ENCODE peak calls at places on chromosome 11, in five cellular contexts. One of them, this sample, is unnamed.

GRCh38 chr11:72069787-72070251 is 10.5 kb downstream of the NUMA1 start:
- DNase-seq in right lobe of liver: peak; percentile 84
- DNase-seq in CD4-positive, alpha-beta T cell: no peak
- DNase-seq in adrenal gland: peak; percentile 95
- DNase-seq in body of pancreas: peak; percentile 78
- DNase-seq in this sample: peak; percentile 26

GRCh38 chr11:75719639-75720239 is 2.1 kb downstream of the MOGAT2 start:
- DNase-seq in right lobe of liver: peak; percentile 89
- DNase-seq in CD4-positive, alpha-beta T cell: no peak
- DNase-seq in adrenal gland: peak; percentile 23
- DNase-seq in body of pancreas: no peak
- DNase-seq in this sample: no peak

GRCh38 chr11:66160709-66161108 is 90.6 kb downstream of the PACS1 start:
- DNase-seq in right lobe of liver: no peak
- DNase-seq in CD4-positive, alpha-beta T cell: no peak
- DNase-seq in adrenal gland: no peak
- DNase-seq in body of pancreas: no peak
- DNase-seq in this sample: no peak

GRCh38 chr11:68872216-68873003 is 30.7 kb upstream of the CPT1A start:
- DNase-seq in right lobe of liver: peak; percentile 11
- DNase-seq in CD4-positive, alpha-beta T cell: no peak
- DNase-seq in adrenal gland: no peak
- DNase-seq in body of pancreas: no peak
- DNase-seq in this sample: no peak

GRCh38 chr11:109343242-109343641 is 78.7 kb upstream of the C11orf87 start:
- DNase-seq in right lobe of liver: no peak
- DNase-seq in CD4-positive, alpha-beta T cell: no peak
- DNase-seq in adrenal gland: no peak
- DNase-seq in body of pancreas: no peak
- DNase-seq in this sample: no peak

GRCh38 chr11:104572279-104572678 is 326.0 kb downstream of the CASP12 start:
- DNase-seq in right lobe of liver: no peak
- DNase-seq in CD4-positive, alpha-beta T cell: no peak
- DNase-seq in adrenal gland: no peak
- DNase-seq in body of pancreas: no peak
- DNase-seq in this sample: no peak

GRCh38 chr11:96147913-96148312 is 195.1 kb downstream of the MAML2 start:
- DNase-seq in right lobe of liver: no peak
- DNase-seq in CD4-positive, alpha-beta T cell: no peak
- DNase-seq in adrenal gland: no peak
- DNase-seq in body of pancreas: no peak
- DNase-seq in this sample: no peak

GRCh38 chr11:125938418-125938817 is 7.4 kb upstream of the VSIG10L2 start:
- DNase-seq in right lobe of liver: no peak
- DNase-seq in CD4-positive, alpha-beta T cell: no peak
- DNase-seq in adrenal gland: peak; percentile 38
- DNase-seq in body of pancreas: no peak
- DNase-seq in this sample: no peak

GRCh38 chr11:120168960-120169681 is 31.2 kb upstream of the TRIM29 start:
- DNase-seq in right lobe of liver: peak; percentile 74
- DNase-seq in CD4-positive, alpha-beta T cell: peak; percentile 45
- DNase-seq in adrenal gland: peak; percentile 70
- DNase-seq in body of pancreas: peak; percentile 74
- DNase-seq in this sample: peak; percentile 83

GRCh38 chr11:41309111-41309522 is 150.3 kb downstream of the LRRC4C start:
- DNase-seq in right lobe of liver: no peak
- DNase-seq in CD4-positive, alpha-beta T cell: no peak
- DNase-seq in adrenal gland: no peak
- DNase-seq in body of pancreas: no peak
- DNase-seq in this sample: peak; percentile 12

GRCh38 chr11:96472085-96472484 is 82.3 kb downstream of the JRKL start:
- DNase-seq in right lobe of liver: no peak
- DNase-seq in CD4-positive, alpha-beta T cell: no peak
- DNase-seq in adrenal gland: no peak
- DNase-seq in body of pancreas: no peak
- DNase-seq in this sample: peak; percentile 25

GRCh38 chr11:76656571-76657081 is 13.9 kb downstream of the LRRC32 start:
- DNase-seq in right lobe of liver: no peak
- DNase-seq in CD4-positive, alpha-beta T cell: no peak
- DNase-seq in adrenal gland: no peak
- DNase-seq in body of pancreas: no peak
- DNase-seq in this sample: peak; percentile 20

GRCh38 chr11:8870461-8871282 is 40.3 kb upstream of the AKIP1 start:
- DNase-seq in right lobe of liver: peak; percentile 61
- DNase-seq in CD4-positive, alpha-beta T cell: no peak
- DNase-seq in adrenal gland: peak; percentile 63
- DNase-seq in body of pancreas: peak; percentile 62
- DNase-seq in this sample: peak; percentile 49

GRCh38 chr11:70267405-70267950 is 3.0 kb upstream of the PPFIA1 start:
- DNase-seq in right lobe of liver: peak; percentile 4
- DNase-seq in CD4-positive, alpha-beta T cell: no peak
- DNase-seq in adrenal gland: no peak
- DNase-seq in body of pancreas: no peak
- DNase-seq in this sample: no peak

GRCh38 chr11:118845369-118845768 is 38.3 kb upstream of the CXCR5 start:
- DNase-seq in right lobe of liver: no peak
- DNase-seq in CD4-positive, alpha-beta T cell: no peak
- DNase-seq in adrenal gland: no peak
- DNase-seq in body of pancreas: no peak
- DNase-seq in this sample: peak; percentile 50

GRCh38 chr11:74462009-74462408 is 5.3 kb downstream of the KCNE3 start:
- DNase-seq in right lobe of liver: peak; percentile 92
- DNase-seq in CD4-positive, alpha-beta T cell: no peak
- DNase-seq in adrenal gland: peak; percentile 88
- DNase-seq in body of pancreas: peak; percentile 80
- DNase-seq in this sample: no peak

GRCh38 chr11:19329910-19330309 is 89.2 kb upstream of the E2F8 start:
- DNase-seq in right lobe of liver: no peak
- DNase-seq in CD4-positive, alpha-beta T cell: no peak
- DNase-seq in adrenal gland: no peak
- DNase-seq in body of pancreas: no peak
- DNase-seq in this sample: no peak

GRCh38 chr11:56911312-56911711 is 77.4 kb upstream of the OR5AK2 start:
- DNase-seq in right lobe of liver: no peak
- DNase-seq in CD4-positive, alpha-beta T cell: no peak
- DNase-seq in adrenal gland: no peak
- DNase-seq in body of pancreas: no peak
- DNase-seq in this sample: no peak

GRCh38 chr11:124643605-124644425 is 21.2 kb downstream of the TBRG1 start:
- DNase-seq in right lobe of liver: no peak
- DNase-seq in CD4-positive, alpha-beta T cell: no peak
- DNase-seq in adrenal gland: no peak
- DNase-seq in body of pancreas: no peak
- DNase-seq in this sample: no peak

GRCh38 chr11:32382339-32383049 is 52.8 kb downstream of the WT1 start:
- DNase-seq in right lobe of liver: no peak
- DNase-seq in CD4-positive, alpha-beta T cell: no peak
- DNase-seq in adrenal gland: no peak
- DNase-seq in body of pancreas: no peak
- DNase-seq in this sample: no peak

GRCh38 chr11:32386770-32387377 is 48.5 kb downstream of the WT1 start:
- DNase-seq in right lobe of liver: no peak
- DNase-seq in CD4-positive, alpha-beta T cell: no peak
- DNase-seq in adrenal gland: no peak
- DNase-seq in body of pancreas: no peak
- DNase-seq in this sample: no peak

GRCh38 chr11:32390712-32391111 is 44.6 kb downstream of the WT1 start:
- DNase-seq in right lobe of liver: no peak
- DNase-seq in CD4-positive, alpha-beta T cell: no peak
- DNase-seq in adrenal gland: no peak
- DNase-seq in body of pancreas: no peak
- DNase-seq in this sample: no peak

GRCh38 chr11:32388871-32389770 is 46.2 kb downstream of the WT1 start:
- DNase-seq in right lobe of liver: no peak
- DNase-seq in CD4-positive, alpha-beta T cell: no peak
- DNase-seq in adrenal gland: no peak
- DNase-seq in body of pancreas: no peak
- DNase-seq in this sample: no peak

GRCh38 chr11:32385998-32386397 is 49.3 kb downstream of the WT1 start:
- DNase-seq in right lobe of liver: no peak
- DNase-seq in CD4-positive, alpha-beta T cell: no peak
- DNase-seq in adrenal gland: peak; percentile 55
- DNase-seq in body of pancreas: no peak
- DNase-seq in this sample: no peak
- TF ChIP-seq CTCF in right lobe of liver: peak; percentile 28
- TF ChIP-seq CTCF in CD4-positive, alpha-beta T cell: no peak
- TF ChIP-seq CTCF in adrenal gland: peak; percentile 22
- TF ChIP-seq CTCF in body of pancreas: no peak
- TF ChIP-seq CTCF in this sample: peak; percentile 20

GRCh38 chr11:128803440-128803839 is 63.7 kb downstream of the KCNJ1 start:
- DNase-seq in right lobe of liver: no peak
- DNase-seq in CD4-positive, alpha-beta T cell: no peak
- DNase-seq in adrenal gland: no peak
- DNase-seq in body of pancreas: no peak
- DNase-seq in this sample: no peak

GRCh38 chr11:128806496-128807261 is 60.4 kb downstream of the KCNJ1 start:
- DNase-seq in right lobe of liver: no peak
- DNase-seq in CD4-positive, alpha-beta T cell: no peak
- DNase-seq in adrenal gland: no peak
- DNase-seq in body of pancreas: no peak
- DNase-seq in this sample: no peak

GRCh38 chr11:128800871-128801417 is 66.2 kb downstream of the KCNJ1 start:
- DNase-seq in right lobe of liver: no peak
- DNase-seq in CD4-positive, alpha-beta T cell: no peak
- DNase-seq in adrenal gland: no peak
- DNase-seq in body of pancreas: no peak
- DNase-seq in this sample: no peak

GRCh38 chr11:128804481-128804880 is 62.6 kb downstream of the KCNJ1 start:
- DNase-seq in right lobe of liver: no peak
- DNase-seq in CD4-positive, alpha-beta T cell: no peak
- DNase-seq in adrenal gland: no peak
- DNase-seq in body of pancreas: no peak
- DNase-seq in this sample: no peak

DNA sequence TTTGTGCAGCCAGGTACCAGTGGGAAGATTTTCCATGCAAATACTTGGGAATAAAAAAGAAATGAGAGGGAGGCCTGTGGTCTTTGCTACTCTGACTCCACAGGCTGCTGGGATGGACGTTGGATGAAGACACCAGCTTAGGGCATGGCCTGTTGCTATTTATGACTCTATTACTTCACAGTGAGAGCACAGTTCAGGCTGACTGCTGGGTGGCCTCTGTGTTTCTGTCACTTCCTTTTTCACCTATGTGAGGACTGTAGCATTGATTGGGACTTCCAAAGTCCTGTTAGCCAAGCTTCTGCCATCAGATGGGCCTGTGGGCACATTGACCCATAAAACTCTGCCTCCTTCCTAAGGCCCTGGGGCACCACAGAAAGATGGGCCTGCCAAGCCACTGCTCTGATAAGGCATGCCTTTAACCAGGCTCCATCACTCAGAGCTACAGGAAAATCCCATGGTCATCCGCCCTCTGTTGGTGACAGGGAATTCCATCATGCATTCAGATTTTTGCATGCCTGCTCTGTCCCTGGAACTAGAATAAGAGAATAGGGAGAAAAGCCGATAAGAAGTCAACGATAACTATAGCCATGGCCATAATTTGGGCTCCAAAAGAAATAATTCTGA is 64.6 kb downstream of the KCNJ1 start:
- DNase-seq in right lobe of liver: no peak
- DNase-seq in CD4-positive, alpha-beta T cell: no peak
- DNase-seq in adrenal gland: no peak
- DNase-seq in body of pancreas: peak; percentile 28
- DNase-seq in this sample: no peak
- TF ChIP-seq CTCF in right lobe of liver: peak; percentile 26
- TF ChIP-seq CTCF in CD4-positive, alpha-beta T cell: no peak
- TF ChIP-seq CTCF in adrenal gland: peak; percentile 34
- TF ChIP-seq CTCF in body of pancreas: no peak
- TF ChIP-seq CTCF in this sample: peak; percentile 20

GRCh38 chr11:133947298-133947905 is 9.4 kb downstream of the IGSF9B start:
- DNase-seq in right lobe of liver: no peak
- DNase-seq in CD4-positive, alpha-beta T cell: peak; percentile 61
- DNase-seq in adrenal gland: no peak
- DNase-seq in body of pancreas: no peak
- DNase-seq in this sample: peak; percentile 62
- TF ChIP-seq CTCF in right lobe of liver: no peak
- TF ChIP-seq CTCF in CD4-positive, alpha-beta T cell: peak; percentile 49
- TF ChIP-seq CTCF in adrenal gland: no peak
- TF ChIP-seq CTCF in body of pancreas: no peak
- TF ChIP-seq CTCF in this sample: no peak

GRCh38 chr11:40293655-40294342 is 1165.7 kb downstream of the LRRC4C start:
- DNase-seq in right lobe of liver: peak; percentile 64
- DNase-seq in CD4-positive, alpha-beta T cell: no peak
- DNase-seq in adrenal gland: peak; percentile 89
- DNase-seq in body of pancreas: peak; percentile 69
- DNase-seq in this sample: peak; percentile 76
- TF ChIP-seq CTCF in right lobe of liver: peak; percentile 86
- TF ChIP-seq CTCF in CD4-positive, alpha-beta T cell: no peak
- TF ChIP-seq CTCF in adrenal gland: peak; percentile 92
- TF ChIP-seq CTCF in body of pancreas: peak; percentile 43
- TF ChIP-seq CTCF in this sample: peak; percentile 76

GRCh38 chr11:14374922-14375630 is 16.1 kb upstream of the RRAS2 start:
- DNase-seq in right lobe of liver: no peak
- DNase-seq in CD4-positive, alpha-beta T cell: no peak
- DNase-seq in adrenal gland: no peak
- DNase-seq in body of pancreas: no peak
- DNase-seq in this sample: peak; percentile 22
- TF ChIP-seq CTCF in right lobe of liver: no peak
- TF ChIP-seq CTCF in CD4-positive, alpha-beta T cell: no peak
- TF ChIP-seq CTCF in adrenal gland: no peak
- TF ChIP-seq CTCF in body of pancreas: no peak
- TF ChIP-seq CTCF in this sample: no peak

GRCh38 chr11:100629671-100630070 is 57.4 kb upstream of the ARHGAP42 start:
- DNase-seq in right lobe of liver: no peak
- DNase-seq in CD4-positive, alpha-beta T cell: no peak
- DNase-seq in adrenal gland: no peak
- DNase-seq in body of pancreas: no peak
- DNase-seq in this sample: no peak
- TF ChIP-seq CTCF in right lobe of liver: no peak
- TF ChIP-seq CTCF in CD4-positive, alpha-beta T cell: no peak
- TF ChIP-seq CTCF in adrenal gland: no peak
- TF ChIP-seq CTCF in body of pancreas: no peak
- TF ChIP-seq CTCF in this sample: no peak

GRCh38 chr11:36817336-36817965 is 219.4 kb upstream of the RAG2 start:
- DNase-seq in right lobe of liver: no peak
- DNase-seq in CD4-positive, alpha-beta T cell: no peak
- DNase-seq in adrenal gland: no peak
- DNase-seq in body of pancreas: no peak
- DNase-seq in this sample: no peak

GRCh38 chr11:36822829-36823228 is 224.8 kb upstream of the RAG2 start:
- DNase-seq in right lobe of liver: no peak
- DNase-seq in CD4-positive, alpha-beta T cell: no peak
- DNase-seq in adrenal gland: no peak
- DNase-seq in body of pancreas: no peak
- DNase-seq in this sample: no peak

GRCh38 chr11:36818410-36818809 is 220.4 kb upstream of the RAG2 start:
- DNase-seq in right lobe of liver: no peak
- DNase-seq in CD4-positive, alpha-beta T cell: no peak
- DNase-seq in adrenal gland: no peak
- DNase-seq in body of pancreas: no peak
- DNase-seq in this sample: peak; percentile 18
- TF ChIP-seq CTCF in right lobe of liver: no peak
- TF ChIP-seq CTCF in CD4-positive, alpha-beta T cell: no peak
- TF ChIP-seq CTCF in adrenal gland: no peak
- TF ChIP-seq CTCF in body of pancreas: no peak
- TF ChIP-seq CTCF in this sample: no peak

GRCh38 chr11:17554487-17554886 is 7.4 kb downstream of the OTOG start:
- DNase-seq in right lobe of liver: no peak
- DNase-seq in CD4-positive, alpha-beta T cell: no peak
- DNase-seq in adrenal gland: no peak
- DNase-seq in body of pancreas: no peak
- DNase-seq in this sample: no peak
- TF ChIP-seq CTCF in right lobe of liver: no peak
- TF ChIP-seq CTCF in CD4-positive, alpha-beta T cell: no peak
- TF ChIP-seq CTCF in adrenal gland: no peak
- TF ChIP-seq CTCF in body of pancreas: no peak
- TF ChIP-seq CTCF in this sample: no peak

GRCh38 chr11:20671856-20672546 is 2.6 kb downstream of the NELL1 start:
- DNase-seq in right lobe of liver: no peak
- DNase-seq in CD4-positive, alpha-beta T cell: no peak
- DNase-seq in adrenal gland: no peak
- DNase-seq in body of pancreas: no peak
- DNase-seq in this sample: no peak
- TF ChIP-seq CTCF in right lobe of liver: peak; percentile 26
- TF ChIP-seq CTCF in CD4-positive, alpha-beta T cell: no peak
- TF ChIP-seq CTCF in adrenal gland: no peak
- TF ChIP-seq CTCF in body of pancreas: no peak
- TF ChIP-seq CTCF in this sample: peak; percentile 16

This sample was measured in GM10248.